ENCODE peak calls at places on chromosomes 11 and 22, in four cellular contexts. I is activated B cell treated with CpG ODN at 0.5 μM for 24 hours, A is H1, U is MM.1S. S is an unnamed sample.

GRCh38 chr11:123674297-123674696 is 19.9 kb upstream of the SCN3B start:
- DNase-seq in I (no peak), A (no peak), U (no peak), S (no peak)

GRCh38 chr11:46308632-46309419 is 31.4 kb downstream of the CREB3L1 start:
- DNase-seq in I (peak; percentile 42), A (peak; percentile 89), U (peak; percentile 58), S (peak; percentile 87)

GRCh38 chr22:20979243-20979809 is 2.8 kb upstream of the LZTR1 start:
- DNase-seq in I (peak; percentile 47), A (peak; percentile 90), U (no peak), S (peak; percentile 91)

GRCh38 chr22:39135092-39135896 is 17.2 kb downstream of the CBX7 start:
- DNase-seq in I (no peak), A (peak; percentile 90), U (no peak), S (peak; percentile 76)

GRCh38 chr11:125513705-125514265 is 17.7 kb upstream of the FEZ1 start:
- DNase-seq in I (no peak), A (no peak), U (no peak), S (no peak)

GRCh38 chr22:30217698-30218565 is 28.6 kb downstream of the LIF start:
- DNase-seq in I (no peak), A (no peak), U (no peak), S (no peak)

GRCh38 chr11:64161037-64161436 is 4.9 kb downstream of the MACROD1 start:
- DNase-seq in I (no peak), A (no peak), U (no peak), S (no peak)

GRCh38 chr11:66420671-66421476 is at the start of gene NPAS4:
- DNase-seq in I (no peak), A (peak; percentile 75), U (no peak), S (no peak)

GRCh38 chr22:34804588-34804987 is 261.4 kb upstream of the ISX start:
- DNase-seq in I (no peak), A (no peak), U (peak; percentile 15), S (no peak)
- TF ChIP-seq CTCF in I (no peak), A (peak; percentile 47), U (no peak), S (no peak)

GRCh38 chr11:93648168-93648567 is 13.3 kb upstream of the CEP295 start:
- DNase-seq in I (no peak), A (no peak), U (no peak), S (no peak)
- TF ChIP-seq CTCF in I (no peak), A (peak; percentile 50), U (no peak), S (peak; percentile 11)

DNA sequence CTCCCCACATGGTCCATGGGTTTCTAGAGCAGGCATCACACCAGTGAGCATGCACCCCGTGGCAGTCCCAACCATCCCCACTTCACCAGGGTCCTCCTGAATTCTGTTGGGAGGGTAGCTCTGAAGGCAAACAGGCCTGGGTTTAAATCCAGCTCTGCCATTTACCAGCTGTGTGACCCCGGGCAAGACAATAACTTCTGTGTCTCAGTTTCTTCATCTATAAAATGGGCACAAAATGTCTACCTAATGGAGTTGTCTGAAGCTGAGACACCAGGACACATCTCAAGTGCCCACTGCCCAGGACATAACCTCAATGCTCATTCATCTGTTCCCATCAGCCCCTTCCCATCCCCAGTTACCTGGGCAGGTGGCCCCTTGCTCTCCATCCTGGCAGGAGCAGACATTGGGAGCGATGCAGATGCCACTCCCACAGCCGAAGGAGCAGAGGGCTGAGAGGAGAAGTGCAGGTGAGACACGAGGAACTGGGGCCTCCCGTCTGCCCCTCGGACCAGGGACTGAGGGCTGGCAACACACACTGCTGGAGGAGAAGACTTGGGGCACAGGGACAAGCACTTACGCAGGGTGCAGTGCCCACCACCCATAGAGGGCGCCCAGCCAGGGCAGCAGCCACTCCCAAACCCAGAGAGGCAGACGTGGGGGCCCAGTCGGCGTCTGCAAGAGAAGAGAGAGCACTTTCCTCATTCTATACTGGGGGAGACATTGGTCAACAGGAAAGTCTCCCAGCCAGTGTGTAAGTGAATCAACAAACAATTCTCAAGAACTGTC is 4.0 kb downstream of the VWCE start:
- DNase-seq in I (no peak), A (peak; percentile 65), U (no peak), S (no peak)
- TF ChIP-seq CTCF in I (no peak), A (peak; percentile 19), U (peak; percentile 34), S (no peak)

DNA sequence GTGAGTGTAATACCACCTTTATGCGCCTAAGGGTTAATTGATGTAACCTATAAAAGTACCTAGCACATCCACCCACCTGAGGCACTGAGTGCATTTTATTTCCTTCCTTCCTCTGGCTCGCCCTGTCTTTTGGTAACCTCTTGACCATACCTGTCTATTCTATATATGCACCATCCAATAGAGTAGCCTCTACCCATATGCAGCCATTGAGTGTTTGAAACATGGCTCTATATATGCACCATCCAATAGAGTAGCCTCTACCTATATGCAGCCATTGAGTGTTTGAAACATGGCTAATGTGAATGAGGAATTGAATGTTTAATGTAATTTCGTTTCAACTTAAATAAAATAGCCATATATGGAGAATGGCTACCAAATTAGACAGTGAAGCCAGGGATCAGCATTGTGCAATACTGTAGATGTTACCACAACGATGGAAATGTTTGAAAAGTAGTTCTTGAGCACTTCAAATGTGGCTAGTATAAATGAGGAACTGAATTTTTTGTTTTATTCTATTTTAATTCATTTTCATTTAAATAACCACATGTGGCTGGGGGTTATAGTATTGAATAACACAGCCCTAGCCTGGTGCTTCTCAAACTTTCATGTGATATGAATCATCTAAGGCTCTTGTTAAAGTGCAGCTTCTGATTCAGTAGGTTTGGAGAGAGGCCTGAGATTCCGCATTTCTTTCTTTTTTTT is 33.8 kb downstream of the SLC35F2 start:
- DNase-seq in I (no peak), A (no peak), U (no peak), S (no peak)
- TF ChIP-seq CTCF in I (no peak), A (no peak), U (no peak), S (no peak)

S was measured in GM20000.